ENCODE peak calls at places on chromosomes 11 and 22, in six cellular contexts. One of them, this sample, is unnamed.

GRCh38 chr22:38056969-38057841 is at the start of gene PICK1:
- DNase-seq in D341Med: peak; percentile 96
- DNase-seq in activated CD4-positive, alpha-beta T cell treated with anti-CD3 and anti-CD28 coated beads, Interleukin-2, amount 50 U/mL, for 48 hours: peak; percentile 85
- DNase-seq in stimulated activated CD8-positive, alpha-beta memory T cell treated with anti-CD3 and anti-CD28 coated beads, Interleukin-15, amount 100 ng/mL, for 1 hour: peak; percentile 49
- DNase-seq in colonic mucosa: peak; percentile 87
- DNase-seq in activated T-cell treated with anti-CD3 and anti-CD28 coated beads for 1 hour: peak; percentile 62
- DNase-seq in this sample: peak; percentile 82

GRCh38 chr11:55791606-55792005 is 3.8 kb upstream of the OR5D14 start:
- DNase-seq in activated CD4-positive, alpha-beta T cell treated with anti-CD3 and anti-CD28 coated beads, Interleukin-2, amount 50 U/mL, for 48 hours: no peak
- DNase-seq in D341Med: no peak
- DNase-seq in colonic mucosa: no peak
- DNase-seq in activated T-cell treated with anti-CD3 and anti-CD28 coated beads for 1 hour: no peak
- DNase-seq in stimulated activated CD8-positive, alpha-beta memory T cell treated with anti-CD3 and anti-CD28 coated beads, Interleukin-15, amount 100 ng/mL, for 1 hour: no peak
- DNase-seq in this sample: no peak

GRCh38 chr11:34970033-34970432 is 53.6 kb downstream of the PDHX start:
- DNase-seq in D341Med: no peak
- DNase-seq in activated T-cell treated with anti-CD3 and anti-CD28 coated beads for 1 hour: no peak
- DNase-seq in stimulated activated CD8-positive, alpha-beta memory T cell treated with anti-CD3 and anti-CD28 coated beads, Interleukin-15, amount 100 ng/mL, for 1 hour: no peak
- DNase-seq in activated CD4-positive, alpha-beta T cell treated with anti-CD3 and anti-CD28 coated beads, Interleukin-2, amount 50 U/mL, for 48 hours: no peak
- DNase-seq in colonic mucosa: no peak
- DNase-seq in this sample: no peak

GRCh38 chr11:35393093-35393492 is 26.3 kb downstream of the SLC1A2 start:
- DNase-seq in activated CD4-positive, alpha-beta T cell treated with anti-CD3 and anti-CD28 coated beads, Interleukin-2, amount 50 U/mL, for 48 hours: no peak
- DNase-seq in stimulated activated CD8-positive, alpha-beta memory T cell treated with anti-CD3 and anti-CD28 coated beads, Interleukin-15, amount 100 ng/mL, for 1 hour: no peak
- DNase-seq in D341Med: peak; percentile 61
- DNase-seq in colonic mucosa: no peak
- DNase-seq in activated T-cell treated with anti-CD3 and anti-CD28 coated beads for 1 hour: no peak
- DNase-seq in this sample: no peak

GRCh38 chr22:25709758-25710157 is 32.2 kb upstream of the MYO18B start:
- DNase-seq in activated CD4-positive, alpha-beta T cell treated with anti-CD3 and anti-CD28 coated beads, Interleukin-2, amount 50 U/mL, for 48 hours: peak; percentile 11
- DNase-seq in colonic mucosa: no peak
- DNase-seq in D341Med: no peak
- DNase-seq in stimulated activated CD8-positive, alpha-beta memory T cell treated with anti-CD3 and anti-CD28 coated beads, Interleukin-15, amount 100 ng/mL, for 1 hour: no peak
- DNase-seq in activated T-cell treated with anti-CD3 and anti-CD28 coated beads for 1 hour: no peak
- DNase-seq in this sample: no peak

GRCh38 chr22:24409707-24410106 is 17.7 kb upstream of the ADORA2A start:
- DNase-seq in activated T-cell treated with anti-CD3 and anti-CD28 coated beads for 1 hour: no peak
- DNase-seq in activated CD4-positive, alpha-beta T cell treated with anti-CD3 and anti-CD28 coated beads, Interleukin-2, amount 50 U/mL, for 48 hours: no peak
- DNase-seq in D341Med: no peak
- DNase-seq in stimulated activated CD8-positive, alpha-beta memory T cell treated with anti-CD3 and anti-CD28 coated beads, Interleukin-15, amount 100 ng/mL, for 1 hour: no peak
- DNase-seq in colonic mucosa: no peak
- DNase-seq in this sample: no peak

GRCh38 chr11:120601566-120601965 is 90.0 kb downstream of the GRIK4 start:
- DNase-seq in activated CD4-positive, alpha-beta T cell treated with anti-CD3 and anti-CD28 coated beads, Interleukin-2, amount 50 U/mL, for 48 hours: no peak
- DNase-seq in stimulated activated CD8-positive, alpha-beta memory T cell treated with anti-CD3 and anti-CD28 coated beads, Interleukin-15, amount 100 ng/mL, for 1 hour: no peak
- DNase-seq in D341Med: no peak
- DNase-seq in activated T-cell treated with anti-CD3 and anti-CD28 coated beads for 1 hour: no peak
- DNase-seq in colonic mucosa: no peak
- DNase-seq in this sample: peak; percentile 21

GRCh38 chr11:2395856-2396255 is 4.7 kb upstream of the TSSC4 start:
- DNase-seq in stimulated activated CD8-positive, alpha-beta memory T cell treated with anti-CD3 and anti-CD28 coated beads, Interleukin-15, amount 100 ng/mL, for 1 hour: no peak
- DNase-seq in activated CD4-positive, alpha-beta T cell treated with anti-CD3 and anti-CD28 coated beads, Interleukin-2, amount 50 U/mL, for 48 hours: no peak
- DNase-seq in D341Med: no peak
- DNase-seq in activated T-cell treated with anti-CD3 and anti-CD28 coated beads for 1 hour: no peak
- DNase-seq in colonic mucosa: no peak
- DNase-seq in this sample: no peak

GRCh38 chr11:94793002-94793401 is 24.8 kb downstream of the AMOTL1 start:
- DNase-seq in activated T-cell treated with anti-CD3 and anti-CD28 coated beads for 1 hour: no peak
- DNase-seq in activated CD4-positive, alpha-beta T cell treated with anti-CD3 and anti-CD28 coated beads, Interleukin-2, amount 50 U/mL, for 48 hours: no peak
- DNase-seq in colonic mucosa: no peak
- DNase-seq in stimulated activated CD8-positive, alpha-beta memory T cell treated with anti-CD3 and anti-CD28 coated beads, Interleukin-15, amount 100 ng/mL, for 1 hour: no peak
- DNase-seq in D341Med: no peak
- DNase-seq in this sample: peak; percentile 32

GRCh38 chr22:19889951-19890350 is 35.3 kb upstream of the GNB1L start:
- DNase-seq in stimulated activated CD8-positive, alpha-beta memory T cell treated with anti-CD3 and anti-CD28 coated beads, Interleukin-15, amount 100 ng/mL, for 1 hour: no peak
- DNase-seq in D341Med: no peak
- DNase-seq in activated CD4-positive, alpha-beta T cell treated with anti-CD3 and anti-CD28 coated beads, Interleukin-2, amount 50 U/mL, for 48 hours: peak; percentile 42
- DNase-seq in colonic mucosa: no peak
- DNase-seq in activated T-cell treated with anti-CD3 and anti-CD28 coated beads for 1 hour: peak; percentile 24
- DNase-seq in this sample: no peak

GRCh38 chr22:21450320-21450831 is 16.8 kb upstream of the TMEM191C start:
- DNase-seq in activated T-cell treated with anti-CD3 and anti-CD28 coated beads for 1 hour: no peak
- DNase-seq in stimulated activated CD8-positive, alpha-beta memory T cell treated with anti-CD3 and anti-CD28 coated beads, Interleukin-15, amount 100 ng/mL, for 1 hour: no peak
- DNase-seq in colonic mucosa: peak; percentile 13
- DNase-seq in D341Med: no peak
- DNase-seq in activated CD4-positive, alpha-beta T cell treated with anti-CD3 and anti-CD28 coated beads, Interleukin-2, amount 50 U/mL, for 48 hours: no peak
- DNase-seq in this sample: no peak

GRCh38 chr22:41256254-41256897 is 15.6 kb upstream of the CHADL start:
- DNase-seq in colonic mucosa: no peak
- DNase-seq in activated T-cell treated with anti-CD3 and anti-CD28 coated beads for 1 hour: no peak
- DNase-seq in D341Med: no peak
- DNase-seq in activated CD4-positive, alpha-beta T cell treated with anti-CD3 and anti-CD28 coated beads, Interleukin-2, amount 50 U/mL, for 48 hours: no peak
- DNase-seq in stimulated activated CD8-positive, alpha-beta memory T cell treated with anti-CD3 and anti-CD28 coated beads, Interleukin-15, amount 100 ng/mL, for 1 hour: no peak
- DNase-seq in this sample: peak; percentile 71

GRCh38 chr22:37640591-37641250 is 1.3 kb downstream of the SH3BP1 start:
- DNase-seq in colonic mucosa: peak; percentile 61
- DNase-seq in activated T-cell treated with anti-CD3 and anti-CD28 coated beads for 1 hour: no peak
- DNase-seq in activated CD4-positive, alpha-beta T cell treated with anti-CD3 and anti-CD28 coated beads, Interleukin-2, amount 50 U/mL, for 48 hours: no peak
- DNase-seq in stimulated activated CD8-positive, alpha-beta memory T cell treated with anti-CD3 and anti-CD28 coated beads, Interleukin-15, amount 100 ng/mL, for 1 hour: no peak
- DNase-seq in D341Med: no peak
- DNase-seq in this sample: no peak

GRCh38 chr11:118928870-118929495 is 3.3 kb upstream of the BCL9L start:
- DNase-seq in D341Med: peak; percentile 82
- DNase-seq in colonic mucosa: peak; percentile 65
- DNase-seq in activated CD4-positive, alpha-beta T cell treated with anti-CD3 and anti-CD28 coated beads, Interleukin-2, amount 50 U/mL, for 48 hours: peak; percentile 56
- DNase-seq in activated T-cell treated with anti-CD3 and anti-CD28 coated beads for 1 hour: no peak
- DNase-seq in stimulated activated CD8-positive, alpha-beta memory T cell treated with anti-CD3 and anti-CD28 coated beads, Interleukin-15, amount 100 ng/mL, for 1 hour: no peak
- DNase-seq in this sample: no peak

GRCh38 chr11:88384678-88385015 is 47.1 kb upstream of the CTSC start:
- DNase-seq in stimulated activated CD8-positive, alpha-beta memory T cell treated with anti-CD3 and anti-CD28 coated beads, Interleukin-15, amount 100 ng/mL, for 1 hour: no peak
- DNase-seq in activated CD4-positive, alpha-beta T cell treated with anti-CD3 and anti-CD28 coated beads, Interleukin-2, amount 50 U/mL, for 48 hours: no peak
- DNase-seq in D341Med: no peak
- DNase-seq in colonic mucosa: no peak
- DNase-seq in activated T-cell treated with anti-CD3 and anti-CD28 coated beads for 1 hour: no peak
- DNase-seq in this sample: peak; percentile 20

GRCh38 chr11:100640646-100641045 is 46.4 kb upstream of the ARHGAP42 start:
- DNase-seq in activated T-cell treated with anti-CD3 and anti-CD28 coated beads for 1 hour: no peak
- DNase-seq in stimulated activated CD8-positive, alpha-beta memory T cell treated with anti-CD3 and anti-CD28 coated beads, Interleukin-15, amount 100 ng/mL, for 1 hour: no peak
- DNase-seq in colonic mucosa: no peak
- DNase-seq in activated CD4-positive, alpha-beta T cell treated with anti-CD3 and anti-CD28 coated beads, Interleukin-2, amount 50 U/mL, for 48 hours: no peak
- DNase-seq in D341Med: no peak
- DNase-seq in this sample: no peak

GRCh38 chr11:69704508-69705245 is 855 bp upstream of the FGF19 start:
- DNase-seq in D341Med: peak; percentile 88
- DNase-seq in stimulated activated CD8-positive, alpha-beta memory T cell treated with anti-CD3 and anti-CD28 coated beads, Interleukin-15, amount 100 ng/mL, for 1 hour: no peak
- DNase-seq in activated CD4-positive, alpha-beta T cell treated with anti-CD3 and anti-CD28 coated beads, Interleukin-2, amount 50 U/mL, for 48 hours: no peak
- DNase-seq in colonic mucosa: no peak
- DNase-seq in activated T-cell treated with anti-CD3 and anti-CD28 coated beads for 1 hour: no peak
- DNase-seq in this sample: no peak

GRCh38 chr11:108135845-108136599 is 14.7 kb downstream of the ACAT1 start:
- DNase-seq in D341Med: no peak
- DNase-seq in stimulated activated CD8-positive, alpha-beta memory T cell treated with anti-CD3 and anti-CD28 coated beads, Interleukin-15, amount 100 ng/mL, for 1 hour: no peak
- DNase-seq in activated T-cell treated with anti-CD3 and anti-CD28 coated beads for 1 hour: no peak
- DNase-seq in colonic mucosa: no peak
- DNase-seq in activated CD4-positive, alpha-beta T cell treated with anti-CD3 and anti-CD28 coated beads, Interleukin-2, amount 50 U/mL, for 48 hours: peak; percentile 22
- DNase-seq in this sample: peak; percentile 54

GRCh38 chr11:12458042-12458441 is 80.7 kb downstream of the PARVA start:
- DNase-seq in stimulated activated CD8-positive, alpha-beta memory T cell treated with anti-CD3 and anti-CD28 coated beads, Interleukin-15, amount 100 ng/mL, for 1 hour: no peak
- DNase-seq in D341Med: no peak
- DNase-seq in activated T-cell treated with anti-CD3 and anti-CD28 coated beads for 1 hour: no peak
- DNase-seq in colonic mucosa: no peak
- DNase-seq in activated CD4-positive, alpha-beta T cell treated with anti-CD3 and anti-CD28 coated beads, Interleukin-2, amount 50 U/mL, for 48 hours: no peak
- DNase-seq in this sample: no peak

GRCh38 chr11:79235696-79236095 is 205.1 kb downstream of the TENM4 start:
- DNase-seq in activated CD4-positive, alpha-beta T cell treated with anti-CD3 and anti-CD28 coated beads, Interleukin-2, amount 50 U/mL, for 48 hours: no peak
- DNase-seq in activated T-cell treated with anti-CD3 and anti-CD28 coated beads for 1 hour: no peak
- DNase-seq in D341Med: no peak
- DNase-seq in stimulated activated CD8-positive, alpha-beta memory T cell treated with anti-CD3 and anti-CD28 coated beads, Interleukin-15, amount 100 ng/mL, for 1 hour: no peak
- DNase-seq in colonic mucosa: no peak
- DNase-seq in this sample: no peak

GRCh38 chr22:47395481-47395880 is 633.0 kb downstream of the TBC1D22A start:
- DNase-seq in activated CD4-positive, alpha-beta T cell treated with anti-CD3 and anti-CD28 coated beads, Interleukin-2, amount 50 U/mL, for 48 hours: no peak
- DNase-seq in colonic mucosa: no peak
- DNase-seq in activated T-cell treated with anti-CD3 and anti-CD28 coated beads for 1 hour: no peak
- DNase-seq in stimulated activated CD8-positive, alpha-beta memory T cell treated with anti-CD3 and anti-CD28 coated beads, Interleukin-15, amount 100 ng/mL, for 1 hour: no peak
- DNase-seq in D341Med: no peak
- DNase-seq in this sample: no peak

GRCh38 chr11:94417386-94417987 is 16.3 kb upstream of the GPR83 start:
- DNase-seq in colonic mucosa: no peak
- DNase-seq in stimulated activated CD8-positive, alpha-beta memory T cell treated with anti-CD3 and anti-CD28 coated beads, Interleukin-15, amount 100 ng/mL, for 1 hour: no peak
- DNase-seq in activated T-cell treated with anti-CD3 and anti-CD28 coated beads for 1 hour: no peak
- DNase-seq in D341Med: no peak
- DNase-seq in activated CD4-positive, alpha-beta T cell treated with anti-CD3 and anti-CD28 coated beads, Interleukin-2, amount 50 U/mL, for 48 hours: no peak
- DNase-seq in this sample: peak; percentile 46

GRCh38 chr11:2791521-2792375 is 92.0 kb upstream of the KCNQ1OT1 start:
- DNase-seq in D341Med: no peak
- DNase-seq in activated CD4-positive, alpha-beta T cell treated with anti-CD3 and anti-CD28 coated beads, Interleukin-2, amount 50 U/mL, for 48 hours: no peak
- DNase-seq in colonic mucosa: no peak
- DNase-seq in activated T-cell treated with anti-CD3 and anti-CD28 coated beads for 1 hour: peak; percentile 8
- DNase-seq in stimulated activated CD8-positive, alpha-beta memory T cell treated with anti-CD3 and anti-CD28 coated beads, Interleukin-15, amount 100 ng/mL, for 1 hour: no peak
- DNase-seq in this sample: no peak

GRCh38 chr11:57468276-57468675 is 7.9 kb downstream of the RTN4RL2 start:
- DNase-seq in activated CD4-positive, alpha-beta T cell treated with anti-CD3 and anti-CD28 coated beads, Interleukin-2, amount 50 U/mL, for 48 hours: no peak
- DNase-seq in D341Med: no peak
- DNase-seq in stimulated activated CD8-positive, alpha-beta memory T cell treated with anti-CD3 and anti-CD28 coated beads, Interleukin-15, amount 100 ng/mL, for 1 hour: no peak
- DNase-seq in activated T-cell treated with anti-CD3 and anti-CD28 coated beads for 1 hour: no peak
- DNase-seq in colonic mucosa: no peak
- DNase-seq in this sample: no peak

GRCh38 chr11:67442504-67443398 is 525 bp downstream of the CORO1B start:
- DNase-seq in activated T-cell treated with anti-CD3 and anti-CD28 coated beads for 1 hour: no peak
- DNase-seq in stimulated activated CD8-positive, alpha-beta memory T cell treated with anti-CD3 and anti-CD28 coated beads, Interleukin-15, amount 100 ng/mL, for 1 hour: no peak
- DNase-seq in activated CD4-positive, alpha-beta T cell treated with anti-CD3 and anti-CD28 coated beads, Interleukin-2, amount 50 U/mL, for 48 hours: no peak
- DNase-seq in D341Med: no peak
- DNase-seq in colonic mucosa: no peak
- DNase-seq in this sample: no peak

GRCh38 chr11:130726234-130726559 is 190.1 kb downstream of the SNX19 start:
- DNase-seq in activated CD4-positive, alpha-beta T cell treated with anti-CD3 and anti-CD28 coated beads, Interleukin-2, amount 50 U/mL, for 48 hours: no peak
- DNase-seq in activated T-cell treated with anti-CD3 and anti-CD28 coated beads for 1 hour: no peak
- DNase-seq in D341Med: no peak
- DNase-seq in stimulated activated CD8-positive, alpha-beta memory T cell treated with anti-CD3 and anti-CD28 coated beads, Interleukin-15, amount 100 ng/mL, for 1 hour: no peak
- DNase-seq in colonic mucosa: peak; percentile 34
- DNase-seq in this sample: no peak

GRCh38 chr11:44112083-44112865 is 16.8 kb downstream of the EXT2 start:
- DNase-seq in colonic mucosa: no peak
- DNase-seq in activated T-cell treated with anti-CD3 and anti-CD28 coated beads for 1 hour: no peak
- DNase-seq in D341Med: no peak
- DNase-seq in stimulated activated CD8-positive, alpha-beta memory T cell treated with anti-CD3 and anti-CD28 coated beads, Interleukin-15, amount 100 ng/mL, for 1 hour: no peak
- DNase-seq in activated CD4-positive, alpha-beta T cell treated with anti-CD3 and anti-CD28 coated beads, Interleukin-2, amount 50 U/mL, for 48 hours: peak; percentile 4
- DNase-seq in this sample: peak; percentile 85

GRCh38 chr11:34449013-34449412 is 10.3 kb downstream of the CAT start:
- DNase-seq in activated T-cell treated with anti-CD3 and anti-CD28 coated beads for 1 hour: no peak
- DNase-seq in stimulated activated CD8-positive, alpha-beta memory T cell treated with anti-CD3 and anti-CD28 coated beads, Interleukin-15, amount 100 ng/mL, for 1 hour: no peak
- DNase-seq in colonic mucosa: no peak
- DNase-seq in D341Med: no peak
- DNase-seq in activated CD4-positive, alpha-beta T cell treated with anti-CD3 and anti-CD28 coated beads, Interleukin-2, amount 50 U/mL, for 48 hours: no peak
- DNase-seq in this sample: no peak

GRCh38 chr11:100914415-100914814 is 215.2 kb downstream of the PGR start:
- DNase-seq in activated CD4-positive, alpha-beta T cell treated with anti-CD3 and anti-CD28 coated beads, Interleukin-2, amount 50 U/mL, for 48 hours: no peak
- DNase-seq in D341Med: no peak
- DNase-seq in colonic mucosa: no peak
- DNase-seq in stimulated activated CD8-positive, alpha-beta memory T cell treated with anti-CD3 and anti-CD28 coated beads, Interleukin-15, amount 100 ng/mL, for 1 hour: no peak
- DNase-seq in activated T-cell treated with anti-CD3 and anti-CD28 coated beads for 1 hour: no peak
- DNase-seq in this sample: no peak

GRCh38 chr22:19818264-19819208 is 36.1 kb downstream of the GNB1L start:
- DNase-seq in stimulated activated CD8-positive, alpha-beta memory T cell treated with anti-CD3 and anti-CD28 coated beads, Interleukin-15, amount 100 ng/mL, for 1 hour: no peak
- DNase-seq in activated CD4-positive, alpha-beta T cell treated with anti-CD3 and anti-CD28 coated beads, Interleukin-2, amount 50 U/mL, for 48 hours: no peak
- DNase-seq in colonic mucosa: no peak
- DNase-seq in activated T-cell treated with anti-CD3 and anti-CD28 coated beads for 1 hour: no peak
- DNase-seq in D341Med: peak; percentile 28
- DNase-seq in this sample: no peak

GRCh38 chr22:44580756-44581435 is 82.9 kb upstream of the RTL6 start:
- DNase-seq in activated T-cell treated with anti-CD3 and anti-CD28 coated beads for 1 hour: no peak
- DNase-seq in activated CD4-positive, alpha-beta T cell treated with anti-CD3 and anti-CD28 coated beads, Interleukin-2, amount 50 U/mL, for 48 hours: no peak
- DNase-seq in colonic mucosa: no peak
- DNase-seq in D341Med: peak; percentile 27
- DNase-seq in stimulated activated CD8-positive, alpha-beta memory T cell treated with anti-CD3 and anti-CD28 coated beads, Interleukin-15, amount 100 ng/mL, for 1 hour: no peak
- DNase-seq in this sample: no peak

GRCh38 chr11:8006349-8006977 is 19.3 kb downstream of the EIF3F start:
- DNase-seq in activated T-cell treated with anti-CD3 and anti-CD28 coated beads for 1 hour: peak; percentile 19
- DNase-seq in D341Med: peak; percentile 78
- DNase-seq in colonic mucosa: peak; percentile 65
- DNase-seq in stimulated activated CD8-positive, alpha-beta memory T cell treated with anti-CD3 and anti-CD28 coated beads, Interleukin-15, amount 100 ng/mL, for 1 hour: peak; percentile 30
- DNase-seq in activated CD4-positive, alpha-beta T cell treated with anti-CD3 and anti-CD28 coated beads, Interleukin-2, amount 50 U/mL, for 48 hours: peak; percentile 52
- DNase-seq in this sample: peak; percentile 68

GRCh38 chr11:72720047-72720446 is 32.2 kb downstream of the ARAP1 start:
- DNase-seq in stimulated activated CD8-positive, alpha-beta memory T cell treated with anti-CD3 and anti-CD28 coated beads, Interleukin-15, amount 100 ng/mL, for 1 hour: no peak
- DNase-seq in activated CD4-positive, alpha-beta T cell treated with anti-CD3 and anti-CD28 coated beads, Interleukin-2, amount 50 U/mL, for 48 hours: no peak
- DNase-seq in D341Med: no peak
- DNase-seq in colonic mucosa: no peak
- DNase-seq in activated T-cell treated with anti-CD3 and anti-CD28 coated beads for 1 hour: no peak
- DNase-seq in this sample: no peak

GRCh38 chr11:67389477-67389876 is 2.3 kb upstream of the RAD9A start:
- DNase-seq in stimulated activated CD8-positive, alpha-beta memory T cell treated with anti-CD3 and anti-CD28 coated beads, Interleukin-15, amount 100 ng/mL, for 1 hour: no peak
- DNase-seq in colonic mucosa: peak; percentile 83
- DNase-seq in activated CD4-positive, alpha-beta T cell treated with anti-CD3 and anti-CD28 coated beads, Interleukin-2, amount 50 U/mL, for 48 hours: peak; percentile 60
- DNase-seq in D341Med: peak; percentile 62
- DNase-seq in activated T-cell treated with anti-CD3 and anti-CD28 coated beads for 1 hour: peak; percentile 54
- DNase-seq in this sample: no peak

GRCh38 chr11:111046291-111046690 is 199.2 kb upstream of the POU2AF2 start:
- DNase-seq in activated CD4-positive, alpha-beta T cell treated with anti-CD3 and anti-CD28 coated beads, Interleukin-2, amount 50 U/mL, for 48 hours: no peak
- DNase-seq in activated T-cell treated with anti-CD3 and anti-CD28 coated beads for 1 hour: no peak
- DNase-seq in D341Med: no peak
- DNase-seq in colonic mucosa: no peak
- DNase-seq in stimulated activated CD8-positive, alpha-beta memory T cell treated with anti-CD3 and anti-CD28 coated beads, Interleukin-15, amount 100 ng/mL, for 1 hour: no peak
- DNase-seq in this sample: no peak

GRCh38 chr22:26610983-26611382 is 6.8 kb downstream of the CRYBB1 start:
- DNase-seq in activated T-cell treated with anti-CD3 and anti-CD28 coated beads for 1 hour: no peak
- DNase-seq in colonic mucosa: no peak
- DNase-seq in activated CD4-positive, alpha-beta T cell treated with anti-CD3 and anti-CD28 coated beads, Interleukin-2, amount 50 U/mL, for 48 hours: no peak
- DNase-seq in stimulated activated CD8-positive, alpha-beta memory T cell treated with anti-CD3 and anti-CD28 coated beads, Interleukin-15, amount 100 ng/mL, for 1 hour: no peak
- DNase-seq in D341Med: no peak
- DNase-seq in this sample: peak; percentile 58

GRCh38 chr22:35739642-35740041 is 22.0 kb downstream of the APOL5 start:
- DNase-seq in colonic mucosa: no peak
- DNase-seq in D341Med: no peak
- DNase-seq in activated T-cell treated with anti-CD3 and anti-CD28 coated beads for 1 hour: no peak
- DNase-seq in stimulated activated CD8-positive, alpha-beta memory T cell treated with anti-CD3 and anti-CD28 coated beads, Interleukin-15, amount 100 ng/mL, for 1 hour: no peak
- DNase-seq in activated CD4-positive, alpha-beta T cell treated with anti-CD3 and anti-CD28 coated beads, Interleukin-2, amount 50 U/mL, for 48 hours: no peak
- DNase-seq in this sample: no peak

GRCh38 chr11:8338138-8338537 is 74.5 kb upstream of the LMO1 start:
- DNase-seq in stimulated activated CD8-positive, alpha-beta memory T cell treated with anti-CD3 and anti-CD28 coated beads, Interleukin-15, amount 100 ng/mL, for 1 hour: no peak
- DNase-seq in activated T-cell treated with anti-CD3 and anti-CD28 coated beads for 1 hour: peak; percentile 4
- DNase-seq in activated CD4-positive, alpha-beta T cell treated with anti-CD3 and anti-CD28 coated beads, Interleukin-2, amount 50 U/mL, for 48 hours: peak; percentile 46
- DNase-seq in D341Med: peak; percentile 81
- DNase-seq in colonic mucosa: peak; percentile 48
- DNase-seq in this sample: peak; percentile 24

GRCh38 chr22:22210375-22210774 is 34.2 kb upstream of the VPREB1 start:
- DNase-seq in activated T-cell treated with anti-CD3 and anti-CD28 coated beads for 1 hour: peak; percentile 6
- DNase-seq in stimulated activated CD8-positive, alpha-beta memory T cell treated with anti-CD3 and anti-CD28 coated beads, Interleukin-15, amount 100 ng/mL, for 1 hour: no peak
- DNase-seq in activated CD4-positive, alpha-beta T cell treated with anti-CD3 and anti-CD28 coated beads, Interleukin-2, amount 50 U/mL, for 48 hours: peak; percentile 64
- DNase-seq in D341Med: no peak
- DNase-seq in colonic mucosa: no peak
- DNase-seq in this sample: peak; percentile 67

GRCh38 chr11:134883484-134883883 is 471.4 kb upstream of the B3GAT1 start:
- DNase-seq in stimulated activated CD8-positive, alpha-beta memory T cell treated with anti-CD3 and anti-CD28 coated beads, Interleukin-15, amount 100 ng/mL, for 1 hour: no peak
- DNase-seq in activated CD4-positive, alpha-beta T cell treated with anti-CD3 and anti-CD28 coated beads, Interleukin-2, amount 50 U/mL, for 48 hours: no peak
- DNase-seq in D341Med: no peak
- DNase-seq in colonic mucosa: no peak
- DNase-seq in activated T-cell treated with anti-CD3 and anti-CD28 coated beads for 1 hour: no peak
- DNase-seq in this sample: no peak

This sample was measured in HFFc6.